ENCODE peak calls at places on chromosomes 5 and 9, in four cellular contexts. J is K562, X is HepG2, L is SK-N-SH. Z is an unnamed sample.
A peak's percentile ranks its signal among the peaks of the same experiment; 100 is the strongest.

GRCh38 chr5:68420476-68421344 is 205.2 kb downstream of the PIK3R1 start:
- DNase-seq in J (peak; percentile 92), X (no peak), L (peak; percentile 55), Z (no peak)

GRCh38 chr9:128412120-128412790 is 8.4 kb upstream of the CERCAM start:
- DNase-seq in J (peak; percentile 66), X (peak; percentile 58), L (peak; percentile 87), Z (no peak)

GRCh38 chr9:96071245-96072124 is 196.0 kb downstream of the ERCC6L2 start:
- DNase-seq in J (peak; percentile 31), X (peak; percentile 16), L (peak; percentile 63), Z (peak; percentile 16)

GRCh38 chr9:129850821-129851540 is 15.7 kb downstream of the USP20 start:
- DNase-seq in J (no peak), X (no peak), L (no peak), Z (no peak)

GRCh38 chr9:128805661-128806060 is 12.6 kb upstream of the ENDOG start:
- DNase-seq in J (no peak), X (no peak), L (no peak), Z (no peak)

GRCh38 chr5:149345892-149346222 is 558 bp downstream of the GRPEL2 start:
- DNase-seq in J (no peak), X (no peak), L (no peak), Z (no peak)

GRCh38 chr9:27645166-27645840 is 72.0 kb upstream of the C9orf72 start:
- DNase-seq in J (no peak), X (no peak), L (no peak), Z (no peak)

GRCh38 chr9:3880851-3881250 is 355.1 kb upstream of the RFX3 start:
- DNase-seq in J (no peak), X (no peak), L (no peak), Z (no peak)

GRCh38 chr9:95901506-95901905 is 26.0 kb downstream of the ERCC6L2 start:
- DNase-seq in J (no peak), X (no peak), L (no peak), Z (no peak)

GRCh38 chr9:98482248-98482647 is 226.5 kb downstream of the GABBR2 start:
- DNase-seq in J (no peak), X (no peak), L (no peak), Z (no peak)

GRCh38 chr9:83266618-83267543 is 203.9 kb upstream of the RASEF start:
- DNase-seq in J (no peak), X (peak; percentile 78), L (no peak), Z (no peak)

GRCh38 chr5:133480366-133480765 is 132.0 kb downstream of the FSTL4 start:
- DNase-seq in J (no peak), X (no peak), L (no peak), Z (no peak)

GRCh38 chr9:133948138-133948537 is 44.0 kb downstream of the VAV2 start:
- DNase-seq in J (no peak), X (no peak), L (no peak), Z (no peak)

GRCh38 chr5:72531496-72532190 is 24.4 kb upstream of the ZNF366 start:
- DNase-seq in J (no peak), X (no peak), L (no peak), Z (no peak)

GRCh38 chr9:36145970-36146369 is 9.4 kb downstream of the GLIPR2 start:
- DNase-seq in J (no peak), X (no peak), L (no peak), Z (no peak)

GRCh38 chr9:120344230-120344629 is 235.7 kb downstream of the CDK5RAP2 start:
- DNase-seq in J (no peak), X (peak; percentile 37), L (no peak), Z (peak; percentile 47)

GRCh38 chr5:1962619-1963355 is 80.1 kb upstream of the IRX4 start:
- DNase-seq in J (no peak), X (no peak), L (no peak), Z (no peak)

GRCh38 chr9:37999501-38000189 is 69.4 kb downstream of the SHB start:
- DNase-seq in J (no peak), X (no peak), L (no peak), Z (no peak)

GRCh38 chr9:37998881-37999311 is 70.1 kb downstream of the SHB start:
- DNase-seq in J (no peak), X (no peak), L (no peak), Z (peak; percentile 31)

GRCh38 chr9:37996050-37996811 is 72.8 kb downstream of the SHB start:
- DNase-seq in J (no peak), X (no peak), L (peak; percentile 65), Z (no peak)

GRCh38 chr9:37996812-37997202 is 72.2 kb downstream of the SHB start:
- DNase-seq in J (no peak), X (no peak), L (no peak), Z (no peak)

GRCh38 chr9:37997636-37998374 is 71.2 kb downstream of the SHB start:
- DNase-seq in J (no peak), X (no peak), L (peak; percentile 67), Z (no peak)
- TF ChIP-seq YY1 in J (no peak), X (no peak), L (no peak), Z (no peak)

DNA sequence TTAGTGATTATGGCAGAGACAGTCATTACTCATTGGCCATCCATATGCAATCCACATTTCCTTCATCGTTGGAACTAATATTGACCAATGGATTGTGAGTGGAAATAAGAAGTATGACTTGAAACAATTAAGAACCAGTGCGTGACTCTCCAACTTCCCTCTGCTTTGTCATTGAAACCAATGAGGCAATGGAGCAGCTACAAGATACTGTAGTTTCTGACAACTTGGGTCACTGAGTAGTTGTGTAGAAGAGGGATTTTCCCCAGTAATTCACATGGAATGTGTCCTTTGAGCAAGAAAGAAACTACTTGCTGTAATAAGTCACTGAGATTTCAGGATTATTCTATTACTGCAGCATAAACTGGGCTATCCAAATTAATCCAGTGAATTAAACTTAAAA is 785.3 kb upstream of the RIOK2 start:
- DNase-seq in J (no peak), X (no peak), L (no peak), Z (no peak)
- TF ChIP-seq REST in J (no peak), X (no peak), L (no peak), Z (no peak)

GRCh38 chr5:102755691-102756371 is 726 bp downstream of the PAM start:
- DNase-seq in J (peak; percentile 18), X (peak; percentile 76), L (peak; percentile 63), Z (peak; percentile 69)
- TF ChIP-seq MAX in J (no peak), X (peak; percentile 28), L (peak; percentile 63), Z (peak; percentile 70)

GRCh38 chr9:34451545-34451944 is 6.8 kb downstream of the FAM219A start:
- DNase-seq in J (peak; percentile 39), X (no peak), L (no peak), Z (no peak)
- TF ChIP-seq YY1 in J (no peak), X (no peak), L (no peak), Z (no peak)